ENCODE peak calls at places on chromosomes 16 and 17, in five cellular contexts. One of them, this sample, is unnamed.

GRCh38 chr17:1461193-1461944 is 5.3 kb upstream of the CRK start:
- DNase-seq in keratinocyte: no peak
- DNase-seq in NCI-H1092: no peak
- DNase-seq in HFFc6: no peak
- DNase-seq in GM12891: no peak
- DNase-seq in this sample: no peak

GRCh38 chr17:57388326-57388725 is 132.0 kb downstream of the MSI2 start:
- DNase-seq in keratinocyte: no peak
- DNase-seq in NCI-H1092: no peak
- DNase-seq in HFFc6: no peak
- DNase-seq in GM12891: no peak
- DNase-seq in this sample: no peak

GRCh38 chr17:9212376-9213310 is 191.3 kb downstream of the NTN1 start:
- DNase-seq in keratinocyte: no peak
- DNase-seq in NCI-H1092: no peak
- DNase-seq in HFFc6: no peak
- DNase-seq in GM12891: no peak
- DNase-seq in this sample: no peak

GRCh38 chr17:7176870-7177209 is 2.3 kb downstream of the ASGR1 start:
- DNase-seq in keratinocyte: no peak
- DNase-seq in NCI-H1092: no peak
- DNase-seq in HFFc6: no peak
- DNase-seq in GM12891: no peak
- DNase-seq in this sample: no peak

GRCh38 chr16:3508736-3509135 is 7.9 kb downstream of the CLUAP1 start:
- DNase-seq in keratinocyte: no peak
- DNase-seq in NCI-H1092: no peak
- DNase-seq in HFFc6: no peak
- DNase-seq in GM12891: no peak
- DNase-seq in this sample: no peak

GRCh38 chr16:56848056-56848936 is 16.7 kb upstream of the SLC12A3 start:
- DNase-seq in keratinocyte: no peak
- DNase-seq in NCI-H1092: no peak
- DNase-seq in HFFc6: peak
- DNase-seq in GM12891: no peak
- DNase-seq in this sample: no peak

GRCh38 chr17:73706858-73707257 is 62.6 kb upstream of the SDK2 start:
- DNase-seq in keratinocyte: no peak
- DNase-seq in NCI-H1092: peak
- DNase-seq in HFFc6: no peak
- DNase-seq in GM12891: no peak
- DNase-seq in this sample: no peak

GRCh38 chr17:57586099-57586702 is 158.9 kb downstream of the CCDC182 start:
- DNase-seq in keratinocyte: no peak
- DNase-seq in NCI-H1092: peak
- DNase-seq in HFFc6: no peak
- DNase-seq in GM12891: no peak
- DNase-seq in this sample: no peak

GRCh38 chr16:49952386-49952785 is 72.6 kb upstream of the CNEP1R1 start:
- DNase-seq in keratinocyte: no peak
- DNase-seq in NCI-H1092: no peak
- DNase-seq in HFFc6: peak
- DNase-seq in GM12891: no peak
- DNase-seq in this sample: no peak

GRCh38 chr17:38657824-38658740 is 16.7 kb downstream of the EPOP start:
- DNase-seq in keratinocyte: no peak
- DNase-seq in NCI-H1092: no peak
- DNase-seq in HFFc6: no peak
- DNase-seq in GM12891: no peak
- DNase-seq in this sample: no peak

GRCh38 chr17:31064707-31065106 is 30.1 kb upstream of the NF1 start:
- DNase-seq in keratinocyte: peak
- DNase-seq in NCI-H1092: no peak
- DNase-seq in HFFc6: no peak
- DNase-seq in GM12891: no peak
- DNase-seq in this sample: no peak

GRCh38 chr17:50686494-50687199 is 21.1 kb downstream of the ANKRD40 start:
- DNase-seq in keratinocyte: no peak
- DNase-seq in NCI-H1092: no peak
- DNase-seq in HFFc6: peak
- DNase-seq in GM12891: no peak
- DNase-seq in this sample: peak

GRCh38 chr17:63989622-63990345 is 8.4 kb upstream of the PRR29 start:
- DNase-seq in keratinocyte: no peak
- DNase-seq in NCI-H1092: no peak
- DNase-seq in HFFc6: no peak
- DNase-seq in GM12891: no peak
- DNase-seq in this sample: no peak

GRCh38 chr16:81604960-81605383 is 160.4 kb downstream of the CMIP start:
- DNase-seq in keratinocyte: peak
- DNase-seq in NCI-H1092: no peak
- DNase-seq in HFFc6: peak
- DNase-seq in GM12891: no peak
- DNase-seq in this sample: no peak

GRCh38 chr17:19345486-19346350 is 16.8 kb downstream of the B9D1 start:
- DNase-seq in keratinocyte: no peak
- DNase-seq in NCI-H1092: no peak
- DNase-seq in HFFc6: no peak
- DNase-seq in GM12891: no peak
- DNase-seq in this sample: no peak

GRCh38 chr17:1793447-1793806 is 31.6 kb downstream of the SERPINF1 start:
- DNase-seq in keratinocyte: peak
- DNase-seq in NCI-H1092: no peak
- DNase-seq in HFFc6: no peak
- DNase-seq in GM12891: no peak
- DNase-seq in this sample: no peak

GRCh38 chr16:65697061-65697460 is 575.2 kb upstream of the CDH11 start:
- DNase-seq in keratinocyte: no peak
- DNase-seq in NCI-H1092: no peak
- DNase-seq in HFFc6: no peak
- DNase-seq in GM12891: no peak
- DNase-seq in this sample: no peak

GRCh38 chr17:17783825-17784598 is 52.8 kb downstream of the SREBF1 start:
- DNase-seq in keratinocyte: no peak
- DNase-seq in NCI-H1092: peak
- DNase-seq in HFFc6: no peak
- DNase-seq in GM12891: no peak
- DNase-seq in this sample: peak

GRCh38 chr16:2846511-2847310 is 11.3 kb downstream of the PRSS22 start:
- DNase-seq in keratinocyte: no peak
- DNase-seq in NCI-H1092: no peak
- DNase-seq in HFFc6: peak
- DNase-seq in GM12891: no peak
- DNase-seq in this sample: no peak

GRCh38 chr16:9647981-9648701 is 534.1 kb downstream of the GRIN2A start:
- DNase-seq in keratinocyte: no peak
- DNase-seq in NCI-H1092: no peak
- DNase-seq in HFFc6: peak
- DNase-seq in GM12891: no peak
- DNase-seq in this sample: no peak

GRCh38 chr16:53821957-53822625 is 118.1 kb downstream of the FTO start:
- DNase-seq in keratinocyte: no peak
- DNase-seq in NCI-H1092: no peak
- DNase-seq in HFFc6: peak
- DNase-seq in GM12891: no peak
- DNase-seq in this sample: no peak

This sample was measured in transverse colon.